ENCODE peak calls at places on chromosome 15, in nine cellular contexts. T, L, E, W, G, V, K, M and F are unnamed samples.

GRCh38 chr15:64334530-64334929 is 21.4 kb downstream of the CSNK1G1 start:
- DNase-seq in V (peak), L (no peak), G (no peak), T (no peak), M (peak), K (no peak), E (no peak), W (no peak), F (no peak)

GRCh38 chr15:77098572-77098971 is 27.7 kb upstream of the TSPAN3 start:
- DNase-seq in W (no peak), V (no peak), G (no peak), L (no peak), E (no peak), M (no peak), K (no peak), T (no peak), F (no peak)

GRCh38 chr15:66484539-66485112 is 12.9 kb downstream of the SNAPC5 start:
- DNase-seq in W (no peak), M (no peak), L (no peak), T (no peak), G (no peak), E (no peak), K (no peak), V (no peak), F (peak)

GRCh38 chr15:88250826-88251225 is 5.7 kb downstream of the NTRK3 start:
- DNase-seq in L (no peak), T (no peak), V (no peak), K (no peak), W (no peak), E (no peak), G (no peak), M (no peak), F (no peak)

GRCh38 chr15:69631978-69632377 is 179.4 kb downstream of the RPLP1 start:
- DNase-seq in V (no peak), L (no peak), E (no peak), W (no peak), K (no peak), T (no peak), G (no peak), M (no peak), F (no peak)

GRCh38 chr15:35458176-35458856 is 87.6 kb downstream of the DPH6 start:
- DNase-seq in V (no peak), T (no peak), W (no peak), G (no peak), E (no peak), K (no peak), L (no peak), M (no peak), F (no peak)

GRCh38 chr15:97706059-97706458 is 254.4 kb upstream of the ARRDC4 start:
- DNase-seq in T (no peak), K (no peak), W (no peak), G (no peak), M (no peak), V (no peak), E (no peak), L (no peak), F (no peak)

GRCh38 chr15:39453500-39454073 is 127.3 kb upstream of the THBS1 start:
- DNase-seq in L (no peak), M (no peak), V (no peak), W (no peak), E (no peak), G (no peak), K (no peak), T (no peak), F (no peak)

GRCh38 chr15:62684143-62684808 is 358.3 kb upstream of the TPM1 start:
- DNase-seq in T (no peak), W (no peak), K (no peak), V (no peak), G (peak), L (no peak), E (no peak), M (no peak), F (no peak)

GRCh38 chr15:70856884-70857546 is 3.1 kb upstream of the LARP6 start:
- DNase-seq in K (no peak), M (no peak), W (peak), T (peak), E (peak), V (no peak), G (no peak), L (no peak), F (peak)

GRCh38 chr15:68979036-68979435 is 35.5 kb upstream of the NOX5 start:
- DNase-seq in M (no peak), T (no peak), K (no peak), E (no peak), L (no peak), W (no peak), G (no peak), V (no peak), F (no peak)